ENCODE peak calls at places on chromosomes 13 and 19, in six cellular contexts. I is Caki2; H is GM19239; B is stimulated activated CD8-positive, alpha-beta memory T cell treated with anti-CD3 and anti-CD28 coated beads, Interleukin-4, amount 100 ng/mL, for 4 hours; A is AML-193; F is kidney glomerular epithelial cell. R is an unnamed sample.

GRCh38 chr19:543912-544608 is at the start of gene GZMM:
- DNase-seq in F (no peak), I (no peak), H (no peak), B (peak), A (no peak), R (no peak)

GRCh38 chr19:1668339-1669123 is 16.1 kb upstream of the TCF3 start:
- DNase-seq in B (no peak), I (no peak), H (peak), A (no peak), F (no peak), R (no peak)

GRCh38 chr13:106612688-106613087 is 44.8 kb upstream of the ARGLU1 start:
- DNase-seq in F (no peak), B (no peak), I (no peak), H (no peak), A (peak), R (peak)

GRCh38 chr19:7959209-7959608 is 15.7 kb upstream of the TIMM44 start:
- DNase-seq in I (no peak), H (no peak), F (no peak), B (no peak), A (no peak), R (no peak)

GRCh38 chr19:12953456-12954149 is 3.4 kb downstream of the GADD45GIP1 start:
- DNase-seq in A (no peak), B (no peak), H (no peak), F (no peak), I (no peak), R (no peak)

GRCh38 chr19:45498411-45499195 is at the start of gene PPM1N:
- DNase-seq in B (no peak), I (no peak), F (no peak), H (no peak), A (no peak), R (peak)

GRCh38 chr19:2121416-2122051 is 24.8 kb downstream of the IZUMO4 start:
- DNase-seq in B (no peak), F (no peak), I (no peak), H (no peak), A (no peak), R (no peak)

GRCh38 chr13:29514720-29515310 is 80.7 kb downstream of the SLC7A1 start:
- DNase-seq in B (no peak), A (no peak), H (no peak), F (no peak), I (no peak), R (no peak)

GRCh38 chr13:48653074-48654054 is at the start of gene CYSLTR2:
- DNase-seq in F (no peak), H (no peak), I (no peak), B (no peak), A (peak), R (peak)

GRCh38 chr19:52963229-52963760 is 614 bp upstream of the ZNF816 start:
- DNase-seq in I (no peak), A (no peak), F (peak), H (no peak), B (no peak), R (no peak)

R was measured in NB4.